ENCODE peak calls at places on chromosome 1, in six cellular contexts. D is IMR-90, C is adrenal gland, I is heart left ventricle, L is ovary, X is uterus. K is an unnamed sample.

GRCh38 chr1:213535679-213536078 is 452.1 kb upstream of the PROX1 start:
- DNase-seq in C (no peak), I (no peak), L (no peak), D (no peak), X (no peak), K (no peak)

GRCh38 chr1:3708696-3709246 is 43.5 kb upstream of the CCDC27 start:
- DNase-seq in D (no peak), X (no peak), L (no peak), C (no peak), I (no peak), K (no peak)

GRCh38 chr1:198155253-198155652 is 1.5 kb upstream of the NEK7 start:
- DNase-seq in L (no peak), X (no peak), D (peak; percentile 71), I (no peak), C (no peak), K (no peak)

GRCh38 chr1:82969340-82969739 is 1029.6 kb downstream of the TTLL7 start:
- DNase-seq in I (no peak), X (no peak), L (no peak), D (no peak), C (no peak), K (no peak)

GRCh38 chr1:17196496-17197180 is 8.3 kb upstream of the PADI1 start:
- DNase-seq in X (no peak), C (peak; percentile 13), D (no peak), L (no peak), I (no peak), K (no peak)

GRCh38 chr1:32818804-32819541 is 1.5 kb downstream of the S100PBP start:
- DNase-seq in L (no peak), C (no peak), I (no peak), D (no peak), X (no peak), K (peak; percentile 39)

GRCh38 chr1:26353976-26354820 is at the start of gene CRYBG2:
- DNase-seq in L (no peak), D (no peak), C (no peak), I (no peak), X (no peak), K (no peak)

GRCh38 chr1:204992940-204993339 is 50.1 kb upstream of the CNTN2 start:
- DNase-seq in D (no peak), I (no peak), L (no peak), X (no peak), C (no peak), K (no peak)

GRCh38 chr1:59401581-59401980 is 104.7 kb downstream of the FGGY start:
- DNase-seq in L (no peak), I (no peak), C (no peak), X (no peak), D (peak; percentile 36), K (no peak)

GRCh38 chr1:19643602-19644419 is at the start of gene NBL1:
- DNase-seq in C (no peak), X (peak; percentile 83), D (peak; percentile 54), L (peak; percentile 86), I (peak; percentile 86), K (peak; percentile 51)

GRCh38 chr1:43547538-43548072 is 16.9 kb downstream of the PTPRF start:
- DNase-seq in I (no peak), X (no peak), D (no peak), C (no peak), L (no peak), K (no peak)

GRCh38 chr1:219582310-219582709 is 30.6 kb downstream of the ZC3H11B start:
- DNase-seq in D (peak; percentile 55), I (no peak), C (no peak), X (no peak), L (no peak), K (no peak)

GRCh38 chr1:24932284-24932683 is 2.2 kb upstream of the RUNX3 start:
- DNase-seq in L (no peak), X (no peak), C (peak; percentile 47), I (peak; percentile 25), D (no peak), K (peak; percentile 61)

GRCh38 chr1:85297855-85298629 is 21.6 kb upstream of the BCL10 start:
- DNase-seq in I (peak; percentile 82), D (peak; percentile 100), L (peak; percentile 24), C (peak; percentile 51), X (no peak), K (no peak)

GRCh38 chr1:162674018-162674608 is 41.8 kb downstream of the DDR2 start:
- DNase-seq in D (peak; percentile 70), C (no peak), X (no peak), I (no peak), L (no peak), K (no peak)

GRCh38 chr1:145997156-145998023 is 1.0 kb upstream of the TXNIP start:
- DNase-seq in X (peak; percentile 54), C (peak; percentile 64), D (no peak), I (peak; percentile 65), L (peak; percentile 43), K (peak; percentile 83)

GRCh38 chr1:39065542-39065941 is 39.4 kb downstream of the NDUFS5 start:
- DNase-seq in L (no peak), I (no peak), C (no peak), X (no peak), D (no peak), K (no peak)

GRCh38 chr1:227961651-227962050 is 13.9 kb upstream of the WNT9A start:
- DNase-seq in X (no peak), I (no peak), D (no peak), L (no peak), C (no peak), K (no peak)

GRCh38 chr1:202143768-202144509 is 598 bp downstream of the ARL8A start:
- DNase-seq in C (peak; percentile 52), D (no peak), I (peak; percentile 48), X (peak; percentile 51), L (no peak), K (no peak)

GRCh38 chr1:47478090-47478489 is 40.2 kb downstream of the FOXD2 start:
- DNase-seq in X (no peak), L (no peak), D (no peak), I (no peak), C (peak; percentile 23), K (no peak)

GRCh38 chr1:15797614-15798390 is 9.6 kb downstream of the UQCRHL start:
- DNase-seq in I (no peak), C (no peak), X (no peak), L (no peak), D (peak; percentile 19), K (no peak)

GRCh38 chr1:184276416-184276815 is 110.4 kb upstream of the C1orf21 start:
- DNase-seq in D (peak; percentile 43), C (no peak), I (no peak), L (no peak), X (no peak), K (no peak)

GRCh38 chr1:224433671-224434446 is 738 bp downstream of the WDR26 start:
- DNase-seq in C (peak; percentile 48), I (peak; percentile 46), D (no peak), L (peak; percentile 48), X (peak; percentile 46), K (peak; percentile 70)

GRCh38 chr1:53015508-53015860 is 46.5 kb upstream of the PODN start:
- DNase-seq in C (no peak), D (no peak), L (no peak), X (no peak), I (no peak), K (no peak)

GRCh38 chr1:47569681-47570470 is 132.0 kb downstream of the FOXD2 start:
- DNase-seq in D (peak; percentile 91), X (no peak), I (peak; percentile 34), L (no peak), C (peak; percentile 79), K (no peak)

GRCh38 chr1:28775121-28775942 is 36.6 kb upstream of the OPRD1 start:
- DNase-seq in L (peak; percentile 79), X (peak; percentile 69), I (peak; percentile 80), C (peak; percentile 76), D (peak; percentile 36), K (no peak)
- TF ChIP-seq POLR2A in L (no peak), X (peak; percentile 10), I (no peak), C (peak; percentile 13), D (no peak), K (peak; percentile 55)

GRCh38 chr1:113901171-113901570 is 3.4 kb downstream of the AP4B1 start:
- DNase-seq in C (no peak), X (no peak), I (no peak), L (no peak), D (no peak), K (no peak)

GRCh38 chr1:113905435-113905861 is 322 bp downstream of the DCLRE1B start:
- DNase-seq in I (no peak), D (no peak), L (peak; percentile 27), C (no peak), X (no peak), K (no peak)

GRCh38 chr1:113903496-113904291 is 905 bp downstream of the AP4B1 start:
- DNase-seq in C (no peak), D (no peak), I (no peak), L (no peak), X (no peak), K (peak; percentile 41)

GRCh38 chr1:113904292-113904673 is 316 bp downstream of the AP4B1 start:
- DNase-seq in C (peak; percentile 26), X (no peak), I (no peak), L (no peak), D (no peak), K (peak; percentile 90)

DNA sequence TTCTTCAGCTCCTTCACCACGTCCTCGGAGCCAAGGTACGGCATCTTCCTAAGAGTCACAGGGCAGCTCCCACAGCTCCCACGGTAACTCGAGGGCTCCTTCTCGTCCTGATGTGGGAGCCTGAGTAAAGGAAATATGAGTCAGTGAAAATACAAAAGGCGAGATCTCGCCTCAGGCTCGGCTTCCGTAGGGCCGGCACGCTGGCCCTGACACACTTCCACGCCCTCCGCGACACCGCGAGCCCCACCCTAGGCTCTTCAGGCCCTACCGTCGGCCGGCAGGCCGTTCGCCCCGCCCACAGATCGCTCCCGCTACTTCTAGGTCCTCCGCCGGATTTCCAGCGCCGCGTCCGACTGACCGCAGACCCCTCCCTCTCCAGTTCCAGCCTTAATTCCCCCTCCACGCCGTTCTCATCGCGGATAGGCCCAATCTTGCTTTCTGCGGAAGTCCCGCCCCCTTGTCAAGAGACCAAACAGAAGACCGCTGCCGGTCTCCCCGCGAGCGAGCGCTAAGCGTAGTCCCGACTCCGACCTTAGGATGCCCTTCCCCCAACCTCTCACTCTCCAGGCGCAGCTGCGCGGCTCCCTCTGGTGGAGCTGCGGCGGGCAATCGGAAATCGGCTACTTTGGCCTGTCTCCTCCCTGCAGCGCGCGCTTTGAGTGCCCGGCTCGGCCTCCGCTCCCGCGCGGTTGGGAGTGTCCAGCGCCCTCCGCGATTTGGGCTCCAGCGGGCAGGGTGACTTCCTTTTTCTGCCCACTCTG is at the start of the genes AP4B1 and DCLRE1B:
- DNase-seq in I (peak; percentile 99), L (peak; percentile 99), C (peak; percentile 99), D (peak; percentile 100), X (peak; percentile 99), K (peak; percentile 100)
- TF ChIP-seq POLR2A in I (peak; percentile 73), L (peak; percentile 54), C (peak; percentile 74), D (peak; percentile 86), X (peak; percentile 64), K (peak; percentile 92)

GRCh38 chr1:226655251-226656163 is 83.6 kb downstream of the ITPKB start:
- DNase-seq in I (no peak), X (no peak), C (no peak), L (no peak), D (no peak), K (no peak)
- TF ChIP-seq POLR2A in I (no peak), X (no peak), C (no peak), L (no peak), D (no peak), K (no peak)

DNA sequence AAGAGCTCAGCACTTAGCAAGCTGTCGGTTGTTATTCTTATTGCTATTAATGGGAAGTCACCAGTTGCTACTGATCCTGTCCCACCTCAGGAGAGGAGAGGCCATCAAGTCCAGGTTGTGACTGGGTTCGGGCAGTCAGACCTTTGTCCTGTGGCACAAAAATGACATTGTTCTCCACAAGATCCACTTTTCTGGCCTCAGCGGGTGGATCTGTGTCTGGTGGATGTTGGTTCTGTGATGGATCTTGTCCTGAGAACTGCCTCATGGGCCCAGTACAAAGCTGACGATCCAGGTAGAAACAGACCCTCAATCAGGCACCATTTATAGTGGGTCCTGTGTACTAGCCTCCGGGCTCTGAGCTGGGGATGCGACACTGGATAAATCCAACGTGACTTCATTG is 26.9 kb downstream of the TRIM67 start:
- DNase-seq in C (no peak), X (no peak), D (no peak), L (no peak), I (no peak), K (no peak)
- TF ChIP-seq POLR2A in C (no peak), X (no peak), D (no peak), L (no peak), I (no peak), K (no peak)

K was measured in erythroblast.